ENCODE peak calls at places on chromosome 11, in seven cellular contexts. M, C, I, V, E, L and X are unnamed samples.

GRCh38 chr11:123473941-123474668 is 44.0 kb downstream of the GRAMD1B start:
- DNase-seq in M (peak), C (no peak), I (no peak), V (peak), E (no peak), L (peak), X (peak)

GRCh38 chr11:85316967-85317366 is 310.2 kb downstream of the DLG2 start:
- DNase-seq in M (no peak), C (no peak), I (peak), V (no peak), E (no peak), L (no peak), X (no peak)

GRCh38 chr11:45262900-45263299 is 23.2 kb downstream of the SYT13 start:
- DNase-seq in M (no peak), C (no peak), I (no peak), V (peak), E (no peak), L (no peak), X (no peak)

GRCh38 chr11:111930472-111930871 is 6.7 kb upstream of the DIXDC1 start:
- DNase-seq in M (no peak), C (no peak), I (no peak), V (no peak), E (no peak), L (no peak), X (no peak)

GRCh38 chr11:87368876-87369480 is 331.2 kb downstream of the TMEM135 start:
- DNase-seq in M (no peak), C (no peak), I (no peak), V (peak), E (no peak), L (no peak), X (no peak)

GRCh38 chr11:67648140-67648795 is 2.3 kb downstream of the ACY3 start:
- DNase-seq in M (no peak), C (peak), I (peak), V (peak), E (peak), L (no peak), X (peak)

GRCh38 chr11:65650547-65651338 is 12.0 kb downstream of the RELA start:
- DNase-seq in M (no peak), C (no peak), I (no peak), V (no peak), E (no peak), L (no peak), X (no peak)

GRCh38 chr11:76810151-76810853 is 27.1 kb downstream of the TSKU start:
- DNase-seq in M (peak), C (peak), I (no peak), V (peak), E (peak), L (peak), X (peak)

GRCh38 chr11:30451642-30452041 is 128.7 kb downstream of the ARL14EP start:
- DNase-seq in M (no peak), C (no peak), I (no peak), V (no peak), E (no peak), L (no peak), X (no peak)

GRCh38 chr11:46655631-46656030 is 38.3 kb downstream of the ATG13 start:
- DNase-seq in M (no peak), C (no peak), I (no peak), V (no peak), E (no peak), L (no peak), X (no peak)

GRCh38 chr11:44357734-44358133 is 47.8 kb upstream of the ALX4 start:
- DNase-seq in M (no peak), C (no peak), I (no peak), V (no peak), E (no peak), L (no peak), X (no peak)

GRCh38 chr11:47489395-47489755 is 40.4 kb upstream of the RAPSN start:
- DNase-seq in M (no peak), C (no peak), I (no peak), V (no peak), E (no peak), L (no peak), X (no peak)

GRCh38 chr11:102099755-102100154 is 10.5 kb upstream of the YAP1 start:
- DNase-seq in M (no peak), C (no peak), I (no peak), V (no peak), E (no peak), L (no peak), X (no peak)

GRCh38 chr11:126348806-126349582 is 6.5 kb upstream of the ST3GAL4 start:
- DNase-seq in M (no peak), C (no peak), I (no peak), V (no peak), E (no peak), L (no peak), X (no peak)

GRCh38 chr11:35122308-35122707 is 16.7 kb upstream of the CD44 start:
- DNase-seq in M (no peak), C (no peak), I (no peak), V (no peak), E (no peak), L (no peak), X (no peak)

GRCh38 chr11:60345489-60345888 is 18.4 kb downstream of the MS4A6E start:
- DNase-seq in M (peak), C (peak), I (no peak), V (peak), E (peak), L (no peak), X (peak)

GRCh38 chr11:116062526-116063171 is 558.4 kb upstream of the CADM1 start:
- DNase-seq in M (peak), C (no peak), I (no peak), V (peak), E (no peak), L (no peak), X (no peak)